ENCODE peak calls at places on chromosomes 2 and 18, in four cellular contexts. P, Z, Y and N are unnamed samples.

GRCh38 chr2:216799873-216800421 is 59.9 kb downstream of the TNP1 start:
- DNase-seq in Z (no peak), Y (no peak), P (peak), N (no peak)

GRCh38 chr2:215280326-215280725 is 31.5 kb upstream of the ATIC start:
- DNase-seq in Y (no peak), P (peak), Z (no peak), N (no peak)

GRCh38 chr2:8611246-8611645 is 70.6 kb upstream of the ID2 start:
- DNase-seq in P (no peak), Z (no peak), Y (no peak), N (no peak)

GRCh38 chr2:126913881-126914495 is 15.3 kb downstream of the TEX51 start:
- DNase-seq in Y (no peak), P (no peak), Z (no peak), N (no peak)

GRCh38 chr18:68840554-68841263 is 42.8 kb downstream of the CCDC102B start:
- DNase-seq in Y (peak), Z (no peak), P (peak), N (no peak)

GRCh38 chr2:11056614-11057013 is 98.7 kb upstream of the SLC66A3 start:
- DNase-seq in P (peak), Z (no peak), Y (no peak), N (no peak)

GRCh38 chr18:74512321-74513053 is 16.3 kb downstream of the CNDP2 start:
- DNase-seq in P (no peak), Y (no peak), Z (no peak), N (no peak)

GRCh38 chr18:57802166-57802868 is 798 bp downstream of the ATP8B1 start:
- DNase-seq in P (peak), Z (peak), Y (no peak), N (no peak)

GRCh38 chr18:21366896-21367295 is 124.9 kb downstream of the GREB1L start:
- DNase-seq in Z (no peak), P (no peak), Y (no peak), N (no peak)

GRCh38 chr2:108958002-108958401 is 31.0 kb downstream of the EDAR start:
- DNase-seq in Y (no peak), P (no peak), Z (no peak), N (no peak)

GRCh38 chr2:54558188-54558975 is 102.3 kb downstream of the SPTBN1 start:
- DNase-seq in Y (no peak), P (peak), Z (peak), N (peak)

GRCh38 chr2:207852791-207853190 is 83.1 kb upstream of the FZD5 start:
- DNase-seq in Z (no peak), P (no peak), Y (no peak), N (no peak)

GRCh38 chr2:232490221-232491138 is 2.8 kb upstream of the ECEL1 start:
- DNase-seq in Z (no peak), Y (no peak), P (no peak), N (peak)

GRCh38 chr2:43127208-43127940 is 99.0 kb downstream of the ZFP36L2 start:
- DNase-seq in Y (peak), Z (peak), P (no peak), N (peak)

GRCh38 chr18:73597832-73598615 is 549.6 kb downstream of the FBXO15 start:
- DNase-seq in Z (no peak), Y (no peak), P (no peak), N (no peak)